ENCODE peak calls at places on chromosomes 11 and 22, in seven cellular contexts. Y is heart left ventricle, N is sigmoid colon, O is Caco-2, W is pancreas, R is mucosa of descending colon, C is cardiac muscle cell. E is an unnamed sample. For H3K4me1, the result is how much of the 10 kb centered on the place peaks cover.

GRCh38 chr11:107858217-107859070 is at the start of gene SLC35F2:
- DNase-seq in Y (peak), N (peak), O (peak), W (peak), R (peak), C (peak), E (peak)

GRCh38 chr11:85088286-85088685 is 538.9 kb downstream of the DLG2 start:
- DNase-seq in Y (no peak), N (no peak), O (no peak), W (no peak), R (no peak), C (no peak), E (no peak)

GRCh38 chr22:49825436-49825835 is 2.2 kb downstream of the BRD1 start:
- DNase-seq in Y (no peak), N (no peak), O (no peak), W (no peak), R (no peak), C (no peak), E (no peak)

GRCh38 chr11:32919338-32919737 is 26.7 kb downstream of the QSER1 start:
- DNase-seq in Y (no peak), N (no peak), O (peak), W (no peak), R (no peak), C (no peak), E (no peak)

GRCh38 chr22:25174156-25174887 is 25.3 kb upstream of the CRYBB3 start:
- DNase-seq in Y (no peak), N (no peak), O (no peak), W (no peak), R (no peak), C (no peak), E (no peak)

GRCh38 chr11:112778091-112778889 is 182.9 kb upstream of the NCAM1 start:
- DNase-seq in Y (no peak), N (no peak), O (no peak), W (no peak), R (no peak), C (peak), E (no peak)

GRCh38 chr22:47369431-47370015 is 607.1 kb downstream of the TBC1D22A start:
- DNase-seq in Y (no peak), N (no peak), O (no peak), W (no peak), R (no peak), C (no peak), E (no peak)

GRCh38 chr11:117328414-117329010 is 858 bp downstream of the CEP164 start:
- DNase-seq in Y (peak), N (peak), O (no peak), W (no peak), R (no peak), C (peak), E (no peak)

GRCh38 chr11:44731685-44732411 is 5.1 kb downstream of the TSPAN18 start:
- DNase-seq in Y (no peak), N (peak), O (no peak), W (no peak), R (no peak), C (no peak), E (no peak)

GRCh38 chr11:16816358-16817270 is 78.2 kb downstream of the C11orf58 start:
- DNase-seq in Y (no peak), N (no peak), O (no peak), W (no peak), R (no peak), C (no peak), E (no peak)

GRCh38 chr11:75014129-75014528 is 25.4 kb downstream of the NEU3 start:
- DNase-seq in Y (peak), N (no peak), O (no peak), W (no peak), R (no peak), C (no peak), E (no peak)

GRCh38 chr11:80371931-80372330 is 931.1 kb upstream of the TENM4 start:
- DNase-seq in Y (no peak), N (no peak), O (no peak), W (no peak), R (no peak), C (no peak), E (no peak)

GRCh38 chr11:61730222-61730994 is 22.0 kb upstream of the MYRF start:
- DNase-seq in Y (no peak), N (no peak), O (no peak), W (no peak), R (peak), C (no peak), E (peak)

GRCh38 chr11:124877631-124878496 is 12.6 kb downstream of the ROBO3 start:
- DNase-seq in Y (peak), N (peak), O (no peak), W (no peak), R (no peak), C (no peak), E (no peak)

GRCh38 chr11:3205261-3206127 is 13.1 kb downstream of the MRGPRG start:
- DNase-seq in Y (peak), N (no peak), O (no peak), W (peak), R (peak), C (no peak), E (no peak)

GRCh38 chr22:47589271-47590250 is 827.1 kb downstream of the TBC1D22A start:
- DNase-seq in Y (no peak), N (peak), O (no peak), W (no peak), R (no peak), C (no peak), E (no peak)

GRCh38 chr22:47837703-47838102 is 1075.3 kb downstream of the TBC1D22A start:
- DNase-seq in Y (no peak), N (no peak), O (peak), W (no peak), R (no peak), C (no peak), E (no peak)

GRCh38 chr11:130909650-130910049 is 6.6 kb downstream of the SNX19 start:
- DNase-seq in Y (no peak), N (no peak), O (no peak), W (no peak), R (no peak), C (no peak), E (no peak)

GRCh38 chr22:37910863-37911262 is 4.8 kb downstream of the MICALL1 start:
- DNase-seq in Y (no peak), N (peak), O (no peak), W (no peak), R (no peak), C (no peak), E (peak)

GRCh38 chr22:33000342-33001280 is 57.6 kb downstream of the SYN3 start:
- DNase-seq in Y (peak), N (peak), O (peak), W (peak), R (no peak), C (peak), E (peak)

GRCh38 chr22:36027579-36027959 is 1.1 kb downstream of the RBFOX2 start:
- DNase-seq in Y (no peak), N (peak), O (no peak), W (no peak), R (no peak), C (no peak), E (peak)

GRCh38 chr11:3655548-3655947 is 10.6 kb downstream of the ART1 start:
- DNase-seq in Y (no peak), N (no peak), O (no peak), W (no peak), R (no peak), C (no peak), E (no peak)

GRCh38 chr11:2137202-2138071 is 1.8 kb downstream of the IGF2 start:
- DNase-seq in Y (peak), N (no peak), O (peak), W (peak), R (peak), C (peak), E (peak)

GRCh38 chr22:19970479-19971275 is 29.1 kb upstream of the TXNRD2 start:
- DNase-seq in Y (peak), N (peak), O (peak), W (peak), R (peak), C (peak), E (peak)

GRCh38 chr22:30876925-30877553 is 91.5 kb downstream of the MORC2 start:
- DNase-seq in Y (peak), N (peak), O (no peak), W (peak), R (peak), C (no peak), E (peak)

GRCh38 chr11:44525473-44526252 is 39.8 kb upstream of the CD82 start:
- DNase-seq in Y (no peak), N (no peak), O (no peak), W (no peak), R (no peak), C (no peak), E (no peak)

GRCh38 chr22:19717181-19717580 is 2.9 kb downstream of the SEPTIN5 start:
- DNase-seq in Y (no peak), N (no peak), O (no peak), W (no peak), R (no peak), C (no peak), E (no peak)

GRCh38 chr11:12182650-12183511 is 72.5 kb downstream of the MICAL2 start:
- DNase-seq in Y (peak), N (no peak), O (peak), W (no peak), R (no peak), C (peak), E (peak)

GRCh38 chr11:86692746-86693145 is 20.3 kb upstream of the ME3 start:
- DNase-seq in Y (no peak), N (no peak), O (no peak), W (no peak), R (no peak), C (no peak), E (no peak)

GRCh38 chr11:131760191-131760951 is 390.0 kb downstream of the NTM start:
- DNase-seq in Y (peak), N (no peak), O (no peak), W (no peak), R (no peak), C (no peak), E (no peak)

DNA sequence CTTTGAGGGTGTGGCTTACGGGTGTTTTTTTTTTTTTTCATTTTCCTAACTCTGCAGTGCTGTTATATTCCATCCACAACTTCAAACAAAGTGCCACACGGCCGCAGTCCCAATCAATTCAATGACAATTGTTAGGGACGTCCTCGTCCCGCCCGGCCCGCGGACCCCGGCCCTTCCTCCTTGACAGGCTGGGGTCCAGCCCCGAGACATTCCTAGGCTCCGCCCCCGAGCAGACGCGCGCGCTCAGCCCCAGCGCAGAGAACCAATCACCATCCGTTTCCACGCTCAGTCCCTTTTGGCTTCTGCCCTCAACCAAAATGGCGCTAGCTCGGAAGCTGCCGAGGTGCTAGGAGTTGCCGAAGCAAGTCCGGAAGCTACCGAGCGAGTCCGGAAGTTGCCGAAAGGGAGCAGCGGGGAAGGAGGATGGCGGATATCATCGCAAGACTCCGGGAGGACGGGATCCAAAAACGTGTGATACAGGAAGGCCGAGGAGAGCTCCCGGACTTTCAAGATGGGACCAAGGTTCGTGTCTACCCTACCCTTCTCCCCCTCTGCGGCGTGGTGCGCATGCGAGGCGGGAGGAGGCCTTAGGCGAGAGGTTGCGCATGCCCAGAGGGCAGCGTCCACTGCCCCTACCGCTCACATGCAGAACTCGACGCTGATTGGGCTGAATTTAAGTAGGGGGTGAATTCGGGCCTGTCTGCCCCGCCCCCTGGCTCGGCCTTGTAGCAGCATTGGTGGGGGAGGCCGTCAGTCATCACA is at the start of gene AIP:
- DNase-seq in Y (peak), N (peak), O (peak), W (peak), R (peak), C (peak), E (peak)
- TF ChIP-seq CTCF in Y (no peak), N (no peak), O (peak), W (no peak), R (no peak), C (peak), E (no peak)

GRCh38 chr11:123190504-123190903 is 4.5 kb downstream of the CLMP start:
- DNase-seq in Y (no peak), N (no peak), O (no peak), W (no peak), R (no peak), C (no peak), E (no peak)
- H3K4me1 ChIP-seq in Y (under half), N (under half), O (under half), W (under half), R (under half), C (under half), E (under half)

GRCh38 chr11:128865490-128865889 is 1.6 kb downstream of the KCNJ1 start:
- DNase-seq in Y (no peak), N (no peak), O (no peak), W (no peak), R (no peak), C (no peak), E (peak)

GRCh38 chr11:128868851-128869671 is 2.0 kb upstream of the KCNJ1 start:
- DNase-seq in Y (no peak), N (no peak), O (no peak), W (no peak), R (no peak), C (no peak), E (no peak)

GRCh38 chr11:128862913-128863660 is 4.0 kb downstream of the KCNJ1 start:
- DNase-seq in Y (no peak), N (no peak), O (no peak), W (no peak), R (no peak), C (no peak), E (peak)

GRCh38 chr11:128871165-128871564 is 4.1 kb upstream of the KCNJ1 start:
- DNase-seq in Y (no peak), N (no peak), O (no peak), W (no peak), R (no peak), C (no peak), E (no peak)

GRCh38 chr11:128867277-128867676 is at the start of gene KCNJ1:
- DNase-seq in Y (no peak), N (no peak), O (no peak), W (no peak), R (no peak), C (no peak), E (no peak)
- H3K4me3 ChIP-seq in Y (no peak), N (no peak), O (no peak), W (no peak), R (no peak), C (no peak), E (no peak)

DNA sequence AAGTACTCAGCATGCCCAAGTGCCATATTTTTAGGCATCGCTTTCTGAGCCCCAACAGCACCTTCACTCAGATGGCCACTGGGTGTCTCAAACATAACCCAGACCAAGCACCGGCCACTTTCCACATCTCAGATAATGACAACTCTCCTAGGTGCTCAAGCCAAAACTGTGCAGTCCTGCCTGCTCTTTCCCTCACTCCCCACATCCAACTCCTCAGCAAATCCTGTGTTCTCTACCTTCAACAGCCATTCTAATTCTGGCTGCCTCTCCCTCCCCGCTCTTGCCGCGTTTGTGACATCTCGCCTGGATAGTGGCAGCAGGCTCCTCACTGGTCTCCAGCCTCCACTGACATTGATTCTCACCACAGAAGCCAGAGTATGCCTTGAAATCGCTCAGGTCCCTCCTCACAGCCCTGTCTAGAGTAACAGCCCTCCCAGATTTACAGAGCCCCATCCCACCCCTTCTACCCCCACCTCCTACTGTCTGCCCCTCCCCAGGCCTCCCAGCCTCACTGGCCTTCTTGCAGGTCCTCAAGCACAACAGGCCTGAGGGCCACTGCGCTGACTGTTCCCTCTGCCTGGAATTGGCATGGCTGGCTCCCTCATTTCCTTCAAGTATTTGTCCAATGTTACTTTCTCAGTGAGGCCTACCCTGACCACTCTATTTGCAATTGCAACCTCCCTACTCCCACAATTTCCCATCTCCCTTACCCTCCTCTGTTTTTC is 1.3 kb upstream of the PHETA2 start:
- DNase-seq in Y (peak), N (no peak), O (peak), W (no peak), R (no peak), C (peak), E (no peak)
- TF ChIP-seq CTCF in Y (no peak), N (no peak), O (peak), W (no peak), R (no peak), C (no peak), E (no peak)

E was measured in thyroid gland.